ENCODE peak calls at places on chromosomes 7 and 10, in five cellular contexts. O is iris pigment epithelial cell, K is NCI-H1092 treated with DMSO at 0.1 percent for 48 hours, F is NCI-H345, T is fibroblast of villous mesenchyme. B is an unnamed sample.
A peak's percentile ranks its signal among the peaks of the same experiment; 100 is the strongest.

GRCh38 chr10:6083523-6084475 is 5.0 kb upstream of the RBM17 start:
- DNase-seq in O (peak; percentile 73), K (no peak), F (no peak), T (peak; percentile 27), B (no peak)

GRCh38 chr7:68121655-68122054 is 1125.0 kb downstream of the TYW1 start:
- DNase-seq in O (no peak), K (no peak), F (no peak), T (no peak), B (no peak)

GRCh38 chr7:45176091-45176490 is 18.5 kb downstream of the RAMP3 start:
- DNase-seq in O (no peak), K (no peak), F (no peak), T (no peak), B (no peak)

GRCh38 chr10:68327889-68328786 is 3.7 kb upstream of the HNRNPH3 start:
- DNase-seq in O (peak; percentile 81), K (peak; percentile 73), F (no peak), T (peak; percentile 89), B (peak; percentile 41)

GRCh38 chr10:71399946-71400345 is 3.2 kb downstream of the CDH23 start:
- DNase-seq in O (no peak), K (no peak), F (no peak), T (no peak), B (no peak)

GRCh38 chr10:4812952-4813351 is 13.1 kb upstream of the AKR1E2 start:
- DNase-seq in O (peak; percentile 97), K (no peak), F (no peak), T (peak; percentile 91), B (no peak)

GRCh38 chr10:103514244-103514643 is 20.7 kb downstream of the NEURL1 start:
- DNase-seq in O (no peak), K (no peak), F (no peak), T (no peak), B (no peak)

GRCh38 chr7:106217089-106217542 is 67.7 kb downstream of the NAMPT start:
- DNase-seq in O (peak; percentile 63), K (no peak), F (no peak), T (peak; percentile 91), B (peak; percentile 9)

GRCh38 chr10:133058267-133059092 is 29.2 kb upstream of the ADGRA1 start:
- DNase-seq in O (no peak), K (no peak), F (no peak), T (no peak), B (no peak)

GRCh38 chr10:30602747-30603146 is 26.8 kb downstream of the LYZL2 start:
- DNase-seq in O (no peak), K (no peak), F (no peak), T (no peak), B (no peak)

GRCh38 chr10:77431209-77431611 is 206.4 kb downstream of the KCNMA1 start:
- DNase-seq in O (no peak), K (peak; percentile 10), F (no peak), T (no peak), B (peak; percentile 23)

GRCh38 chr10:6062101-6062771 is at the start of gene IL2RA:
- DNase-seq in O (no peak), K (no peak), F (no peak), T (no peak), B (no peak)

GRCh38 chr7:77538186-77538907 is 1.3 kb downstream of the PTPN12 start:
- DNase-seq in O (peak; percentile 90), K (peak; percentile 63), F (peak; percentile 79), T (peak; percentile 97), B (peak; percentile 71)

GRCh38 chr7:32502656-32503189 is 7.4 kb downstream of the AVL9 start:
- DNase-seq in O (no peak), K (no peak), F (no peak), T (no peak), B (no peak)

GRCh38 chr7:27032843-27033242 is 63.0 kb downstream of the HOXA1 start:
- DNase-seq in O (no peak), K (peak; percentile 94), F (peak; percentile 35), T (peak; percentile 40), B (peak; percentile 61)

GRCh38 chr10:79069325-79070090 is 742 bp downstream of the ZMIZ1 start:
- DNase-seq in O (peak; percentile 64), K (peak; percentile 31), F (peak; percentile 29), T (peak; percentile 62), B (no peak)

GRCh38 chr7:116665447-116665996 is 6.5 kb upstream of the MET start:
- DNase-seq in O (no peak), K (no peak), F (no peak), T (no peak), B (no peak)

GRCh38 chr10:62437696-62438095 is 63.5 kb downstream of the ZNF365 start:
- DNase-seq in O (peak; percentile 70), K (peak; percentile 33), F (peak; percentile 46), T (peak; percentile 89), B (peak; percentile 39)

GRCh38 chr10:111117528-111118277 is 40.9 kb downstream of the ADRA2A start:
- DNase-seq in O (no peak), K (no peak), F (no peak), T (no peak), B (no peak)

GRCh38 chr7:39595102-39595620 is 28.2 kb upstream of the RALA start:
- DNase-seq in O (peak; percentile 80), K (peak; percentile 69), F (peak; percentile 67), T (peak; percentile 52), B (no peak)

GRCh38 chr7:27316311-27316710 is 73.7 kb downstream of the EVX1 start:
- DNase-seq in O (no peak), K (no peak), F (no peak), T (peak; percentile 13), B (no peak)

GRCh38 chr10:101902032-101902799 is 58.6 kb upstream of the KCNIP2 start:
- DNase-seq in O (no peak), K (peak; percentile 33), F (peak; percentile 70), T (no peak), B (no peak)